ENCODE peak calls at places on chromosome 11, in four cellular contexts. O, N, F and Q are unnamed samples.

GRCh38 chr11:117187799-117188481 is 9.4 kb downstream of the SIDT2 start:
- DNase-seq in O (no peak), N (no peak), F (no peak), Q (no peak)

GRCh38 chr11:132106336-132106982 is 736.0 kb downstream of the NTM start:
- DNase-seq in O (no peak), N (no peak), F (no peak), Q (no peak)

GRCh38 chr11:107176148-107177105 is 158.2 kb upstream of the GUCY1A2 start:
- DNase-seq in O (no peak), N (no peak), F (no peak), Q (no peak)

GRCh38 chr11:28058333-28058732 is 49.6 kb downstream of the KIF18A start:
- DNase-seq in O (no peak), N (no peak), F (no peak), Q (no peak)

GRCh38 chr11:134624166-134624920 is 212.3 kb upstream of the B3GAT1 start:
- DNase-seq in O (no peak), N (no peak), F (no peak), Q (no peak)

GRCh38 chr11:76661306-76661751 is 9.2 kb downstream of the LRRC32 start:
- DNase-seq in O (no peak), N (no peak), F (no peak), Q (no peak)

GRCh38 chr11:134857035-134857434 is 445.0 kb upstream of the B3GAT1 start:
- DNase-seq in O (no peak), N (no peak), F (no peak), Q (no peak)

GRCh38 chr11:126443120-126443519 is 87.6 kb downstream of the ST3GAL4 start:
- DNase-seq in O (no peak), N (no peak), F (no peak), Q (no peak)

GRCh38 chr11:15816270-15816871 is 540.0 kb downstream of the SOX6 start:
- DNase-seq in O (no peak), N (no peak), F (no peak), Q (peak; percentile 72)

GRCh38 chr11:73372371-73372993 is 3.7 kb upstream of the RELT start:
- DNase-seq in O (no peak), N (peak; percentile 21), F (no peak), Q (no peak)

GRCh38 chr11:2848497-2848896 is 37.1 kb downstream of the CDKN1C start:
- DNase-seq in O (no peak), N (no peak), F (no peak), Q (no peak)

GRCh38 chr11:78694152-78694551 is 119.5 kb upstream of the NARS2 start:
- DNase-seq in O (no peak), N (no peak), F (no peak), Q (no peak)

GRCh38 chr11:63639195-63639832 is 25.1 kb upstream of the PLAAT3 start:
- DNase-seq in O (peak; percentile 7), N (no peak), F (no peak), Q (no peak)

GRCh38 chr11:124944565-124944964 is 8.7 kb upstream of the HEPACAM start:
- DNase-seq in O (no peak), N (no peak), F (no peak), Q (no peak)

GRCh38 chr11:78231962-78232459 is 43.3 kb downstream of the USP35 start:
- DNase-seq in O (no peak), N (no peak), F (no peak), Q (peak; percentile 13)

GRCh38 chr11:2359557-2359956 is 17.6 kb upstream of the CD81 start:
- DNase-seq in O (no peak), N (no peak), F (no peak), Q (no peak)

GRCh38 chr11:3905080-3905953 is 49.9 kb downstream of the STIM1 start:
- DNase-seq in O (no peak), N (peak; percentile 34), F (no peak), Q (peak; percentile 74)

GRCh38 chr11:2790581-2790925 is 90.8 kb upstream of the KCNQ1OT1 start:
- DNase-seq in O (no peak), N (no peak), F (no peak), Q (no peak)

GRCh38 chr11:83159901-83160865 is 3.3 kb downstream of the PCF11 start:
- DNase-seq in O (no peak), N (no peak), F (no peak), Q (peak; percentile 25)

GRCh38 chr11:65611028-65611757 is 2.8 kb downstream of the MAP3K11 start:
- DNase-seq in O (no peak), N (no peak), F (peak; percentile 33), Q (no peak)

GRCh38 chr11:14499178-14499559 is 442 bp downstream of the COPB1 start:
- DNase-seq in O (no peak), N (no peak), F (no peak), Q (peak; percentile 45)

GRCh38 chr11:19711911-19712280 is 741 bp upstream of the NAV2 start:
- DNase-seq in O (no peak), N (no peak), F (no peak), Q (no peak)

GRCh38 chr11:64834723-64835615 is 9.5 kb downstream of the CDC42BPG start:
- DNase-seq in O (no peak), N (no peak), F (no peak), Q (peak; percentile 90)

GRCh38 chr11:15074206-15075161 is 1.1 kb downstream of the CALCB start:
- DNase-seq in O (peak; percentile 85), N (peak; percentile 83), F (peak; percentile 63), Q (peak; percentile 20)

GRCh38 chr11:93738647-93739081 is 2.6 kb downstream of the TAF1D start:
- DNase-seq in O (no peak), N (no peak), F (no peak), Q (no peak)

GRCh38 chr11:130168105-130168504 is 8.5 kb downstream of the ST14 start:
- DNase-seq in O (no peak), N (no peak), F (no peak), Q (no peak)